ENCODE peak calls at places on chromosomes 2 and 18, in ten cellular contexts. One of them, this sample, is unnamed.

GRCh38 chr2:239889641-239890055 is 135.5 kb downstream of the NDUFA10 start:
- DNase-seq in PC-9: no peak
- DNase-seq in breast epithelium: no peak
- DNase-seq in cardiac muscle cell: no peak
- DNase-seq in Peyer's patch: no peak
- DNase-seq in kidney: peak; percentile 77
- DNase-seq in sigmoid colon: no peak
- DNase-seq in stomach: peak; percentile 20
- DNase-seq in CD4-positive, CD25-positive, alpha-beta regulatory T cell: no peak
- DNase-seq in fibroblast of lung: no peak
- DNase-seq in this sample: no peak

GRCh38 chr18:45993441-45993840 is 26.3 kb upstream of the EPG5 start:
- DNase-seq in fibroblast of lung: peak; percentile 43
- DNase-seq in CD4-positive, CD25-positive, alpha-beta regulatory T cell: no peak
- DNase-seq in cardiac muscle cell: no peak
- DNase-seq in sigmoid colon: no peak
- DNase-seq in kidney: no peak
- DNase-seq in PC-9: no peak
- DNase-seq in stomach: no peak
- DNase-seq in Peyer's patch: no peak
- DNase-seq in breast epithelium: no peak
- DNase-seq in this sample: no peak

GRCh38 chr2:152761171-152761570 is 42.8 kb downstream of the ARL6IP6 start:
- DNase-seq in stomach: no peak
- DNase-seq in Peyer's patch: no peak
- DNase-seq in CD4-positive, CD25-positive, alpha-beta regulatory T cell: no peak
- DNase-seq in breast epithelium: no peak
- DNase-seq in cardiac muscle cell: no peak
- DNase-seq in PC-9: no peak
- DNase-seq in fibroblast of lung: peak; percentile 43
- DNase-seq in sigmoid colon: no peak
- DNase-seq in kidney: no peak
- DNase-seq in this sample: no peak

GRCh38 chr2:17791121-17791902 is 24.9 kb upstream of the MSGN1 start:
- DNase-seq in CD4-positive, CD25-positive, alpha-beta regulatory T cell: no peak
- DNase-seq in sigmoid colon: no peak
- DNase-seq in breast epithelium: no peak
- DNase-seq in Peyer's patch: no peak
- DNase-seq in PC-9: no peak
- DNase-seq in cardiac muscle cell: no peak
- DNase-seq in kidney: no peak
- DNase-seq in stomach: no peak
- DNase-seq in fibroblast of lung: peak; percentile 94
- DNase-seq in this sample: no peak

GRCh38 chr2:73172963-73173362 is 29.4 kb upstream of the NOTO start:
- DNase-seq in sigmoid colon: no peak
- DNase-seq in breast epithelium: no peak
- DNase-seq in cardiac muscle cell: no peak
- DNase-seq in stomach: no peak
- DNase-seq in Peyer's patch: no peak
- DNase-seq in kidney: no peak
- DNase-seq in CD4-positive, CD25-positive, alpha-beta regulatory T cell: peak; percentile 49
- DNase-seq in PC-9: no peak
- DNase-seq in fibroblast of lung: no peak
- DNase-seq in this sample: no peak

GRCh38 chr2:232365621-232366321 is 12.8 kb upstream of the ALPP start:
- DNase-seq in sigmoid colon: peak; percentile 51
- DNase-seq in PC-9: peak; percentile 78
- DNase-seq in CD4-positive, CD25-positive, alpha-beta regulatory T cell: peak; percentile 42
- DNase-seq in breast epithelium: no peak
- DNase-seq in kidney: no peak
- DNase-seq in cardiac muscle cell: no peak
- DNase-seq in Peyer's patch: no peak
- DNase-seq in stomach: no peak
- DNase-seq in fibroblast of lung: no peak
- DNase-seq in this sample: no peak

GRCh38 chr2:69767034-69767433 is 25.1 kb downstream of the ANXA4 start:
- DNase-seq in stomach: no peak
- DNase-seq in CD4-positive, CD25-positive, alpha-beta regulatory T cell: no peak
- DNase-seq in sigmoid colon: no peak
- DNase-seq in Peyer's patch: no peak
- DNase-seq in fibroblast of lung: peak; percentile 98
- DNase-seq in PC-9: no peak
- DNase-seq in cardiac muscle cell: no peak
- DNase-seq in kidney: no peak
- DNase-seq in breast epithelium: no peak
- DNase-seq in this sample: no peak

GRCh38 chr2:130251520-130251864 is 53.3 kb upstream of the TUBA3E start:
- DNase-seq in Peyer's patch: no peak
- DNase-seq in kidney: no peak
- DNase-seq in stomach: no peak
- DNase-seq in cardiac muscle cell: no peak
- DNase-seq in fibroblast of lung: peak; percentile 19
- DNase-seq in breast epithelium: no peak
- DNase-seq in sigmoid colon: no peak
- DNase-seq in PC-9: no peak
- DNase-seq in CD4-positive, CD25-positive, alpha-beta regulatory T cell: no peak
- DNase-seq in this sample: no peak

GRCh38 chr2:201452058-201452736 is 657 bp downstream of the STRADB start:
- DNase-seq in PC-9: no peak
- DNase-seq in stomach: no peak
- DNase-seq in kidney: no peak
- DNase-seq in fibroblast of lung: peak; percentile 20
- DNase-seq in Peyer's patch: no peak
- DNase-seq in CD4-positive, CD25-positive, alpha-beta regulatory T cell: no peak
- DNase-seq in sigmoid colon: no peak
- DNase-seq in cardiac muscle cell: no peak
- DNase-seq in breast epithelium: no peak
- DNase-seq in this sample: peak; percentile 27

GRCh38 chr2:86274918-86275275 is 62.5 kb downstream of the REEP1 start:
- DNase-seq in CD4-positive, CD25-positive, alpha-beta regulatory T cell: no peak
- DNase-seq in sigmoid colon: peak; percentile 79
- DNase-seq in Peyer's patch: peak; percentile 81
- DNase-seq in fibroblast of lung: peak; percentile 44
- DNase-seq in kidney: no peak
- DNase-seq in breast epithelium: no peak
- DNase-seq in PC-9: peak; percentile 45
- DNase-seq in cardiac muscle cell: peak; percentile 72
- DNase-seq in stomach: peak; percentile 89
- DNase-seq in this sample: peak; percentile 86

GRCh38 chr2:74525717-74526648 is at the start of gene DQX1:
- DNase-seq in kidney: no peak
- DNase-seq in breast epithelium: no peak
- DNase-seq in PC-9: no peak
- DNase-seq in stomach: no peak
- DNase-seq in fibroblast of lung: peak; percentile 44
- DNase-seq in cardiac muscle cell: no peak
- DNase-seq in CD4-positive, CD25-positive, alpha-beta regulatory T cell: peak; percentile 66
- DNase-seq in Peyer's patch: no peak
- DNase-seq in sigmoid colon: no peak
- DNase-seq in this sample: peak; percentile 71

GRCh38 chr2:129904532-129905446 is 74.7 kb upstream of the RAB6C start:
- DNase-seq in Peyer's patch: no peak
- DNase-seq in breast epithelium: no peak
- DNase-seq in kidney: no peak
- DNase-seq in sigmoid colon: no peak
- DNase-seq in stomach: peak; percentile 17
- DNase-seq in cardiac muscle cell: no peak
- DNase-seq in fibroblast of lung: no peak
- DNase-seq in PC-9: no peak
- DNase-seq in CD4-positive, CD25-positive, alpha-beta regulatory T cell: no peak
- DNase-seq in this sample: no peak

GRCh38 chr2:227932403-227932802 is 61.0 kb downstream of the DAW1 start:
- DNase-seq in cardiac muscle cell: no peak
- DNase-seq in sigmoid colon: no peak
- DNase-seq in stomach: no peak
- DNase-seq in kidney: no peak
- DNase-seq in breast epithelium: no peak
- DNase-seq in fibroblast of lung: no peak
- DNase-seq in Peyer's patch: no peak
- DNase-seq in CD4-positive, CD25-positive, alpha-beta regulatory T cell: no peak
- DNase-seq in PC-9: no peak
- DNase-seq in this sample: no peak

GRCh38 chr2:211760103-211760502 is 778.5 kb downstream of the ERBB4 start:
- DNase-seq in stomach: no peak
- DNase-seq in kidney: no peak
- DNase-seq in Peyer's patch: no peak
- DNase-seq in breast epithelium: no peak
- DNase-seq in PC-9: no peak
- DNase-seq in CD4-positive, CD25-positive, alpha-beta regulatory T cell: no peak
- DNase-seq in cardiac muscle cell: no peak
- DNase-seq in sigmoid colon: no peak
- DNase-seq in fibroblast of lung: no peak
- DNase-seq in this sample: no peak

GRCh38 chr2:227655454-227655853 is 11.2 kb upstream of the SCYGR5 start:
- DNase-seq in CD4-positive, CD25-positive, alpha-beta regulatory T cell: no peak
- DNase-seq in cardiac muscle cell: no peak
- DNase-seq in fibroblast of lung: peak; percentile 93
- DNase-seq in sigmoid colon: no peak
- DNase-seq in PC-9: peak; percentile 12
- DNase-seq in breast epithelium: no peak
- DNase-seq in Peyer's patch: no peak
- DNase-seq in stomach: no peak
- DNase-seq in kidney: no peak
- DNase-seq in this sample: no peak

GRCh38 chr2:157328133-157328532 is 2.5 kb upstream of the ERMN start:
- DNase-seq in breast epithelium: no peak
- DNase-seq in PC-9: no peak
- DNase-seq in kidney: no peak
- DNase-seq in fibroblast of lung: no peak
- DNase-seq in sigmoid colon: no peak
- DNase-seq in stomach: no peak
- DNase-seq in Peyer's patch: no peak
- DNase-seq in CD4-positive, CD25-positive, alpha-beta regulatory T cell: no peak
- DNase-seq in cardiac muscle cell: no peak
- DNase-seq in this sample: no peak

GRCh38 chr2:204019572-204020501 is 83.3 kb downstream of the ICOS start:
- DNase-seq in Peyer's patch: no peak
- DNase-seq in CD4-positive, CD25-positive, alpha-beta regulatory T cell: peak; percentile 79
- DNase-seq in sigmoid colon: no peak
- DNase-seq in fibroblast of lung: no peak
- DNase-seq in stomach: no peak
- DNase-seq in kidney: no peak
- DNase-seq in PC-9: no peak
- DNase-seq in breast epithelium: no peak
- DNase-seq in cardiac muscle cell: no peak
- DNase-seq in this sample: no peak

GRCh38 chr2:74383254-74383653 is 3.1 kb upstream of the DCTN1 start:
- DNase-seq in sigmoid colon: no peak
- DNase-seq in breast epithelium: peak; percentile 20
- DNase-seq in fibroblast of lung: peak; percentile 74
- DNase-seq in stomach: no peak
- DNase-seq in CD4-positive, CD25-positive, alpha-beta regulatory T cell: no peak
- DNase-seq in kidney: no peak
- DNase-seq in cardiac muscle cell: no peak
- DNase-seq in PC-9: no peak
- DNase-seq in Peyer's patch: no peak
- DNase-seq in this sample: no peak

GRCh38 chr2:113245276-113245711 is 33.4 kb downstream of the PAX8 start:
- DNase-seq in CD4-positive, CD25-positive, alpha-beta regulatory T cell: no peak
- DNase-seq in cardiac muscle cell: no peak
- DNase-seq in sigmoid colon: no peak
- DNase-seq in Peyer's patch: peak; percentile 61
- DNase-seq in fibroblast of lung: no peak
- DNase-seq in breast epithelium: no peak
- DNase-seq in kidney: no peak
- DNase-seq in PC-9: no peak
- DNase-seq in stomach: no peak
- DNase-seq in this sample: no peak
- H3K4me1 ChIP-seq in CD4-positive, CD25-positive, alpha-beta regulatory T cell: peaks cover 5% of the 10 kb centered on the region
- H3K4me1 ChIP-seq in cardiac muscle cell: peaks cover 4% of the 10 kb centered on the region
- H3K4me1 ChIP-seq in sigmoid colon: no peaks in the 10 kb centered on the region
- H3K4me1 ChIP-seq in Peyer's patch: peaks cover 1% of the 10 kb centered on the region
- H3K4me1 ChIP-seq in fibroblast of lung: peaks cover 11% of the 10 kb centered on the region
- H3K4me1 ChIP-seq in breast epithelium: peaks cover 4% of the 10 kb centered on the region
- H3K4me1 ChIP-seq in kidney: peaks cover 62% of the 10 kb centered on the region
- H3K4me1 ChIP-seq in PC-9: peaks cover 19% of the 10 kb centered on the region
- H3K4me1 ChIP-seq in stomach: peaks cover 16% of the 10 kb centered on the region
- H3K4me1 ChIP-seq in this sample: peaks cover 17% of the 10 kb centered on the region

GRCh38 chr2:237858294-237859081 is 935 bp upstream of the RAMP1 start:
- DNase-seq in kidney: peak; percentile 84
- DNase-seq in Peyer's patch: peak; percentile 77
- DNase-seq in cardiac muscle cell: peak; percentile 84
- DNase-seq in fibroblast of lung: peak; percentile 92
- DNase-seq in stomach: peak; percentile 69
- DNase-seq in breast epithelium: peak; percentile 60
- DNase-seq in sigmoid colon: peak; percentile 92
- DNase-seq in CD4-positive, CD25-positive, alpha-beta regulatory T cell: peak; percentile 72
- DNase-seq in PC-9: peak; percentile 88
- DNase-seq in this sample: peak; percentile 64
- H3K4me3 ChIP-seq in kidney: no peak overlapping the region
- H3K4me3 ChIP-seq in Peyer's patch: no peak overlapping the region
- H3K4me3 ChIP-seq in cardiac muscle cell: no peak overlapping the region
- H3K4me3 ChIP-seq in fibroblast of lung: no peak overlapping the region
- H3K4me3 ChIP-seq in stomach: peak overlapping the region; percentile 64
- H3K4me3 ChIP-seq in breast epithelium: no peak overlapping the region
- H3K4me3 ChIP-seq in sigmoid colon: peak overlapping the region; percentile 74
- H3K4me3 ChIP-seq in CD4-positive, CD25-positive, alpha-beta regulatory T cell: no peak overlapping the region
- H3K4me3 ChIP-seq in PC-9: peak overlapping the region; percentile 64
- H3K4me3 ChIP-seq in this sample: no peak overlapping the region

GRCh38 chr2:134443814-134444480 is 190.1 kb downstream of the MGAT5 start:
- DNase-seq in kidney: no peak
- DNase-seq in PC-9: no peak
- DNase-seq in fibroblast of lung: no peak
- DNase-seq in breast epithelium: no peak
- DNase-seq in stomach: no peak
- DNase-seq in Peyer's patch: no peak
- DNase-seq in CD4-positive, CD25-positive, alpha-beta regulatory T cell: no peak
- DNase-seq in sigmoid colon: no peak
- DNase-seq in cardiac muscle cell: no peak
- DNase-seq in this sample: no peak
- H3K36me3 ChIP-seq in kidney: peaks cover 2% of the 10 kb centered on the region
- H3K36me3 ChIP-seq in PC-9: no peaks in the 10 kb centered on the region
- H3K36me3 ChIP-seq in fibroblast of lung: peaks cover 7% of the 10 kb centered on the region
- H3K36me3 ChIP-seq in breast epithelium: no peaks in the 10 kb centered on the region
- H3K36me3 ChIP-seq in stomach: peaks cover 90% of the 10 kb centered on the region
- H3K36me3 ChIP-seq in Peyer's patch: no peaks in the 10 kb centered on the region
- H3K36me3 ChIP-seq in CD4-positive, CD25-positive, alpha-beta regulatory T cell: peaks cover 44% of the 10 kb centered on the region
- H3K36me3 ChIP-seq in sigmoid colon: no peaks in the 10 kb centered on the region
- H3K36me3 ChIP-seq in cardiac muscle cell: peaks cover 3% of the 10 kb centered on the region
- H3K36me3 ChIP-seq in this sample: no peaks in the 10 kb centered on the region

DNA sequence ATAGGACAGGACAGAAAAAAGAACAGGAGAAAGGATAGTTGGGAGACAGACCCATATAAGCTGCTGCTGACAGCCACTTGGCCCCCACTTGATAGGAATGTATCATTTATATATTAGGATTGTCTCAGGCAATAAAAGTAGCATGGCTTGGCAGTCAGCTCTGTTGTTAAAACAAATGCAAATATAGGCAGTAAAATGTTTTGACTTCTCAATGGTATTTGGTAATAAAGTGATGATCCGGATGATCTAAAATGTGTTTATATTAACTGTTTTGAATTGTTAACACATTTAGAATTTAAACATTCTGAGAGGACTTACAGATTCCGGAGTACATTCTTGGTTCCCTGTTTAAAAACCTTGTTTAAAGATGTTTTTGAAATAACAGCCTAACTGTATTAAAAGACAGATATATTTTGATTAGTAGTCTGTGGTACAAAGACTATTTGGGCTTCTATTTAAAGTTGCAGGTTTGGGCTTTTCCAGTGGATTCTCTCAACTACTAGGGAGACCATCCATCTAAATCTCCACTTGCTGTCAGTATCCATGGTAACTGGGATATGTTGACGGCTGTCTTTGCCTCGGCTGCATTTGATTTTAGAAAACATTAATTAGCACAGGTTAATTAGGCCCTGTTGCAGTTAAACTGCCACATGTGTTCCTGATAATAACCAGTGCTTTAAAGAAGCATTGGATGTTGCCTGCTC is 147.5 kb downstream of the ESCO1 start:
- DNase-seq in fibroblast of lung: no peak
- DNase-seq in PC-9: no peak
- DNase-seq in stomach: no peak
- DNase-seq in CD4-positive, CD25-positive, alpha-beta regulatory T cell: no peak
- DNase-seq in Peyer's patch: no peak
- DNase-seq in cardiac muscle cell: no peak
- DNase-seq in sigmoid colon: no peak
- DNase-seq in breast epithelium: no peak
- DNase-seq in kidney: no peak
- DNase-seq in this sample: no peak
- H3K4me1 ChIP-seq in fibroblast of lung: no peaks in the 10 kb centered on the region
- H3K4me1 ChIP-seq in PC-9: peaks cover 4% of the 10 kb centered on the region
- H3K4me1 ChIP-seq in stomach: no peaks in the 10 kb centered on the region
- H3K4me1 ChIP-seq in CD4-positive, CD25-positive, alpha-beta regulatory T cell: no peaks in the 10 kb centered on the region
- H3K4me1 ChIP-seq in Peyer's patch: no peaks in the 10 kb centered on the region
- H3K4me1 ChIP-seq in cardiac muscle cell: peaks cover 7% of the 10 kb centered on the region
- H3K4me1 ChIP-seq in sigmoid colon: no peaks in the 10 kb centered on the region
- H3K4me1 ChIP-seq in breast epithelium: no peaks in the 10 kb centered on the region
- H3K4me1 ChIP-seq in kidney: no peaks in the 10 kb centered on the region
- H3K4me1 ChIP-seq in this sample: peaks cover 8% of the 10 kb centered on the region